ENCODE peak calls at places on chromosomes 7 and 10, in six cellular contexts. D, I, Y, G, V and E are unnamed samples.

GRCh38 chr7:16084370-16084769 is 337.0 kb downstream of the CRPPA start:
- DNase-seq in V (peak), Y (no peak), D (no peak), I (no peak), G (no peak), E (no peak)

GRCh38 chr10:69348824-69349541 is 67.7 kb downstream of the TACR2 start:
- DNase-seq in G (no peak), Y (no peak), V (peak), D (no peak), I (no peak), E (peak)

GRCh38 chr10:27658788-27659187 is 86.8 kb downstream of the MKX start:
- DNase-seq in D (no peak), G (no peak), Y (no peak), I (no peak), V (no peak), E (peak)

GRCh38 chr10:97278491-97278989 is 13.9 kb downstream of the ARHGAP19 start:
- DNase-seq in V (peak), D (no peak), I (peak), G (peak), Y (no peak), E (no peak)

GRCh38 chr7:91692800-91693199 is 187.7 kb downstream of the MTERF1 start:
- DNase-seq in G (no peak), D (no peak), V (peak), Y (no peak), I (no peak), E (no peak)

GRCh38 chr7:138886501-138886917 is 88.5 kb upstream of the ATP6V0A4 start:
- DNase-seq in I (peak), G (peak), V (peak), D (no peak), Y (no peak), E (no peak)

GRCh38 chr10:103659674-103660363 is 166.3 kb downstream of the NEURL1 start:
- DNase-seq in D (peak), V (peak), I (peak), G (peak), Y (peak), E (peak)

GRCh38 chr10:58382489-58382995 is 2.7 kb upstream of the TFAM start:
- DNase-seq in Y (no peak), I (no peak), D (no peak), G (no peak), V (no peak), E (no peak)

GRCh38 chr7:28183627-28184026 is 3.0 kb upstream of the JAZF1 start:
- DNase-seq in I (no peak), G (no peak), Y (no peak), V (peak), D (no peak), E (no peak)

GRCh38 chr7:1124164-1124563 is 35.8 kb downstream of the ZFAND2A start:
- DNase-seq in Y (no peak), I (no peak), G (no peak), D (no peak), V (no peak), E (peak)

GRCh38 chr10:49606981-49607535 is 3.1 kb upstream of the SLC18A3 start:
- DNase-seq in I (no peak), Y (peak), G (peak), V (peak), D (peak), E (peak)

GRCh38 chr7:140540142-140540777 is 61.0 kb upstream of the MKRN1 start:
- DNase-seq in I (no peak), Y (no peak), G (no peak), V (no peak), D (peak), E (no peak)

GRCh38 chr10:79404690-79405131 is 40.7 kb downstream of the ZCCHC24 start:
- DNase-seq in G (no peak), Y (no peak), V (no peak), D (peak), I (no peak), E (no peak)

GRCh38 chr7:8423057-8423456 is 10.4 kb upstream of the NXPH1 start:
- DNase-seq in Y (no peak), D (no peak), G (no peak), I (no peak), V (no peak), E (no peak)

GRCh38 chr10:45580371-45580770 is 92.2 kb downstream of the ZFAND4 start:
- DNase-seq in I (no peak), V (no peak), D (no peak), G (no peak), Y (no peak), E (no peak)
- H3K4me3 ChIP-seq in I (no peak), V (no peak), D (peak), G (no peak), Y (no peak), E (no peak)

DNA sequence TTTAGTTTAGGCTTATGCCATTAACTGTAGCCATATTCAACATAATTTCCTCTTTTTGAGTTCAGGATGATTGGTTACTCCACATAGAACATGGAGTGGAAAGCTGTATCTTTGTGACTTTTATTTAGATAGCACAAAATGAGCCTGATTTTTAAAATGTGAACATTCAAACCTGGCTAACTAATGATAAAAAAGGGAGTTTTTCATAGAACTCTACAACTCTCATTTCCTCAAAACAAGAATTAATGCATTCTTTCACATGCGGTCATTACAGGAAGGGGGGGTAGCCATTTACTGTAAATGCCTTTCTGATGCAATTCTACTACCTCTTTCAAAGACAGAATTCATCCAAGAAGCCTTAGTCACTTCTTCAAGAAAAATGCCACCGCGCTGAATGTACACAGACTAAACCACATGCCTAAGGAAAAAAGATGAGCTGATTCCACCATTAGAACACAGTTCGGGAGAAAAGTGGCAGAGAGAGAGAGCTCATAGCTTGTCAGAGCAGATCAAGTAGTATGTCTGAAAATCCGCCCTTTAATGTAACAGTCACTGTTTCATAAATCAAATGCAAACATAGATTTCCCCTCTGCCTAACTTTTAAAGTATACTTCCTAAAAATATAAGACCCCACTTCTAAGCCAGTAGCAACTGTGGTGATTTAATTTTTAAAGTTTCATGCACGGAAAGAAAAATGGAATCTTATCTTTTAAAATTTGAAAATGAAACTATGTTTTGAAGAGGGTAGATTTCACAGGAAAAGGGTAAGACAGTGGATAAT is 226.4 kb upstream of the KLF14 start:
- DNase-seq in G (peak), I (no peak), Y (no peak), D (no peak), V (peak), E (peak)
- H3K4me3 ChIP-seq in G (peak), I (no peak), Y (no peak), D (no peak), V (peak), E (peak)

GRCh38 chr7:94368371-94368791 is 26.3 kb upstream of the COL1A2 start:
- DNase-seq in D (no peak), I (no peak), G (no peak), Y (no peak), V (peak), E (peak)
- H3K4me3 ChIP-seq in D (no peak), I (no peak), G (no peak), Y (no peak), V (peak), E (peak)

GRCh38 chr7:17142831-17143541 is 155.5 kb upstream of the AHR start:
- DNase-seq in V (peak), D (no peak), G (no peak), Y (no peak), I (no peak), E (no peak)
- H3K4me3 ChIP-seq in V (peak), D (peak), G (no peak), Y (no peak), I (no peak), E (peak)

GRCh38 chr10:51892313-51892712 is 192.9 kb upstream of the CSTF2T start:
- DNase-seq in G (no peak), Y (no peak), I (no peak), D (no peak), V (no peak), E (no peak)

GRCh38 chr10:51888263-51888662 is 188.9 kb upstream of the CSTF2T start:
- DNase-seq in Y (no peak), I (no peak), G (no peak), V (no peak), D (no peak), E (no peak)

GRCh38 chr10:51881213-51881612 is 181.8 kb upstream of the CSTF2T start:
- DNase-seq in D (no peak), I (no peak), V (no peak), Y (no peak), G (no peak), E (no peak)

GRCh38 chr10:51886438-51887068 is 187.2 kb upstream of the CSTF2T start:
- DNase-seq in Y (no peak), V (peak), D (no peak), I (no peak), G (no peak), E (no peak)
- H3K4me3 ChIP-seq in Y (no peak), V (no peak), D (no peak), I (no peak), G (no peak), E (no peak)

GRCh38 chr10:29646238-29646902 is 11.6 kb upstream of the SVIL start:
- DNase-seq in G (no peak), V (peak), Y (no peak), I (no peak), D (peak), E (peak)
- H3K4me3 ChIP-seq in G (no peak), V (peak), Y (no peak), I (no peak), D (no peak), E (no peak)